ENCODE peak calls at places on chromosomes 11 and 22, in seven cellular contexts. One of them, this sample, is unnamed.

GRCh38 chr22:38177926-38178604 is 3.6 kb downstream of the PLA2G6 start:
- DNase-seq in iPS DF 6.9: no peak
- DNase-seq in left ventricle myocardium inferior: peak
- DNase-seq in endodermal cell: peak
- DNase-seq in SK-N-SH: no peak
- DNase-seq in right cardiac atrium: peak
- DNase-seq in left lung: no peak
- DNase-seq in this sample: peak

GRCh38 chr22:28585324-28585723 is 94.3 kb downstream of the TTC28 start:
- DNase-seq in iPS DF 6.9: no peak
- DNase-seq in right cardiac atrium: no peak
- DNase-seq in left ventricle myocardium inferior: no peak
- DNase-seq in endodermal cell: peak
- DNase-seq in left lung: peak
- DNase-seq in SK-N-SH: no peak
- DNase-seq in this sample: no peak

GRCh38 chr11:71212871-71213559 is 39.4 kb downstream of the SHANK2 start:
- DNase-seq in left ventricle myocardium inferior: peak
- DNase-seq in SK-N-SH: no peak
- DNase-seq in right cardiac atrium: no peak
- DNase-seq in iPS DF 6.9: no peak
- DNase-seq in left lung: no peak
- DNase-seq in endodermal cell: peak
- DNase-seq in this sample: peak

GRCh38 chr11:74936976-74937375 is 11.9 kb downstream of the XRRA1 start:
- DNase-seq in endodermal cell: no peak
- DNase-seq in left lung: no peak
- DNase-seq in right cardiac atrium: no peak
- DNase-seq in SK-N-SH: no peak
- DNase-seq in left ventricle myocardium inferior: no peak
- DNase-seq in iPS DF 6.9: no peak
- DNase-seq in this sample: no peak

GRCh38 chr11:75536786-75537629 is 11.3 kb upstream of the GDPD5 start:
- DNase-seq in endodermal cell: peak
- DNase-seq in iPS DF 6.9: no peak
- DNase-seq in left ventricle myocardium inferior: no peak
- DNase-seq in left lung: no peak
- DNase-seq in right cardiac atrium: no peak
- DNase-seq in SK-N-SH: no peak
- DNase-seq in this sample: no peak

GRCh38 chr22:26763633-26764295 is 106.4 kb downstream of the MIAT start:
- DNase-seq in endodermal cell: peak
- DNase-seq in SK-N-SH: no peak
- DNase-seq in left lung: no peak
- DNase-seq in left ventricle myocardium inferior: no peak
- DNase-seq in iPS DF 6.9: no peak
- DNase-seq in right cardiac atrium: no peak
- DNase-seq in this sample: peak

GRCh38 chr11:102676086-102676485 is 29.5 kb downstream of the MMP27 start:
- DNase-seq in SK-N-SH: no peak
- DNase-seq in right cardiac atrium: no peak
- DNase-seq in left lung: no peak
- DNase-seq in iPS DF 6.9: no peak
- DNase-seq in left ventricle myocardium inferior: no peak
- DNase-seq in endodermal cell: no peak
- DNase-seq in this sample: no peak

GRCh38 chr22:25095869-25096268 is 103.8 kb upstream of the CRYBB3 start:
- DNase-seq in iPS DF 6.9: no peak
- DNase-seq in left ventricle myocardium inferior: no peak
- DNase-seq in SK-N-SH: no peak
- DNase-seq in left lung: no peak
- DNase-seq in endodermal cell: no peak
- DNase-seq in right cardiac atrium: no peak
- DNase-seq in this sample: no peak

GRCh38 chr22:49417833-49418232 is 409.8 kb downstream of the BRD1 start:
- DNase-seq in left ventricle myocardium inferior: no peak
- DNase-seq in left lung: no peak
- DNase-seq in iPS DF 6.9: no peak
- DNase-seq in SK-N-SH: no peak
- DNase-seq in right cardiac atrium: no peak
- DNase-seq in endodermal cell: no peak
- DNase-seq in this sample: no peak

GRCh38 chr11:64752106-64752970 is 7.4 kb downstream of the PYGM start:
- DNase-seq in left ventricle myocardium inferior: no peak
- DNase-seq in endodermal cell: no peak
- DNase-seq in left lung: no peak
- DNase-seq in right cardiac atrium: no peak
- DNase-seq in iPS DF 6.9: no peak
- DNase-seq in SK-N-SH: no peak
- DNase-seq in this sample: no peak

GRCh38 chr11:93515438-93515837 is 27.8 kb downstream of the SMCO4 start:
- DNase-seq in left ventricle myocardium inferior: no peak
- DNase-seq in endodermal cell: no peak
- DNase-seq in right cardiac atrium: no peak
- DNase-seq in SK-N-SH: no peak
- DNase-seq in left lung: no peak
- DNase-seq in iPS DF 6.9: no peak
- DNase-seq in this sample: no peak

GRCh38 chr11:103880968-103881367 is 155.5 kb upstream of the DDI1 start:
- DNase-seq in SK-N-SH: no peak
- DNase-seq in left ventricle myocardium inferior: no peak
- DNase-seq in left lung: no peak
- DNase-seq in endodermal cell: no peak
- DNase-seq in right cardiac atrium: no peak
- DNase-seq in iPS DF 6.9: no peak
- DNase-seq in this sample: no peak

GRCh38 chr11:46281374-46281831 is 3.9 kb downstream of the CREB3L1 start:
- DNase-seq in right cardiac atrium: no peak
- DNase-seq in iPS DF 6.9: no peak
- DNase-seq in SK-N-SH: no peak
- DNase-seq in left ventricle myocardium inferior: no peak
- DNase-seq in endodermal cell: peak
- DNase-seq in left lung: no peak
- DNase-seq in this sample: no peak
- H3K27ac ChIP-seq in right cardiac atrium: no peak
- H3K27ac ChIP-seq in iPS DF 6.9: no peak
- H3K27ac ChIP-seq in SK-N-SH: peak
- H3K27ac ChIP-seq in left ventricle myocardium inferior: peak
- H3K27ac ChIP-seq in endodermal cell: no peak
- H3K27ac ChIP-seq in left lung: peak
- H3K27ac ChIP-seq in this sample: no peak

GRCh38 chr11:73387594-73388021 is 11.4 kb downstream of the RELT start:
- DNase-seq in right cardiac atrium: no peak
- DNase-seq in endodermal cell: peak
- DNase-seq in left lung: no peak
- DNase-seq in SK-N-SH: no peak
- DNase-seq in iPS DF 6.9: no peak
- DNase-seq in left ventricle myocardium inferior: no peak
- DNase-seq in this sample: no peak

GRCh38 chr11:73386568-73386967 is 10.4 kb downstream of the RELT start:
- DNase-seq in left lung: no peak
- DNase-seq in SK-N-SH: no peak
- DNase-seq in right cardiac atrium: no peak
- DNase-seq in endodermal cell: no peak
- DNase-seq in left ventricle myocardium inferior: no peak
- DNase-seq in iPS DF 6.9: no peak
- DNase-seq in this sample: no peak

GRCh38 chr11:73384871-73385692 is 8.9 kb downstream of the RELT start:
- DNase-seq in SK-N-SH: no peak
- DNase-seq in iPS DF 6.9: no peak
- DNase-seq in left lung: peak
- DNase-seq in left ventricle myocardium inferior: peak
- DNase-seq in endodermal cell: no peak
- DNase-seq in right cardiac atrium: peak
- DNase-seq in this sample: peak

GRCh38 chr11:73384531-73384870 is 8.3 kb downstream of the RELT start:
- DNase-seq in iPS DF 6.9: no peak
- DNase-seq in right cardiac atrium: no peak
- DNase-seq in left ventricle myocardium inferior: no peak
- DNase-seq in endodermal cell: no peak
- DNase-seq in SK-N-SH: no peak
- DNase-seq in left lung: no peak
- DNase-seq in this sample: no peak

GRCh38 chr11:73386026-73386425 is 9.8 kb downstream of the RELT start:
- DNase-seq in left lung: peak
- DNase-seq in SK-N-SH: no peak
- DNase-seq in endodermal cell: no peak
- DNase-seq in iPS DF 6.9: no peak
- DNase-seq in right cardiac atrium: no peak
- DNase-seq in left ventricle myocardium inferior: peak
- DNase-seq in this sample: no peak
- H3K4me3 ChIP-seq in left lung: no peak
- H3K4me3 ChIP-seq in SK-N-SH: no peak
- H3K4me3 ChIP-seq in endodermal cell: no peak
- H3K4me3 ChIP-seq in iPS DF 6.9: no peak
- H3K4me3 ChIP-seq in right cardiac atrium: no peak
- H3K4me3 ChIP-seq in left ventricle myocardium inferior: no peak
- H3K4me3 ChIP-seq in this sample: no peak

GRCh38 chr11:14722507-14722906 is 78.9 kb downstream of the PDE3B start:
- DNase-seq in SK-N-SH: no peak
- DNase-seq in right cardiac atrium: no peak
- DNase-seq in iPS DF 6.9: no peak
- DNase-seq in left ventricle myocardium inferior: no peak
- DNase-seq in endodermal cell: no peak
- DNase-seq in left lung: no peak
- DNase-seq in this sample: no peak
- H3K27ac ChIP-seq in SK-N-SH: no peak
- H3K27ac ChIP-seq in right cardiac atrium: no peak
- H3K27ac ChIP-seq in iPS DF 6.9: no peak
- H3K27ac ChIP-seq in left ventricle myocardium inferior: no peak
- H3K27ac ChIP-seq in endodermal cell: no peak
- H3K27ac ChIP-seq in left lung: no peak
- H3K27ac ChIP-seq in this sample: no peak

DNA sequence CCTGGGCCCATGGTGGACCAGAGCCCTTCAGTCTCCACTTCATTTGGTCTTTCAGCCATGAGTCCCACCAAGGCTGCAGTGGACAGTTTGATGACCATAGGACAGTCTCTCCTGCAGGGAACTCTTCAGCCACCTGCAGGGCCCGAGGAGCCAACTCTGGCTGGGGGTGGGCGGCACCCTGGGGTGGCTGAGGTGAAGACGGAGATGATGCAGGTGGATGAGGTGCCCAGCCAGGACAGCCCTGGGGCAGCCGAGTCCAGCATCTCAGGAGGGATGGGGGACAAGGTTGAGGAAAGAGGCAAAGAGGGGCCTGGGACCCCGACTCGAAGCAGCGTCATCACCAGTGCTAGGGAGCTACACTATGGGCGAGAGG is 4.3 kb downstream of the ZBTB16 start:
- DNase-seq in SK-N-SH: no peak
- DNase-seq in right cardiac atrium: no peak
- DNase-seq in iPS DF 6.9: no peak
- DNase-seq in left ventricle myocardium inferior: no peak
- DNase-seq in left lung: no peak
- DNase-seq in endodermal cell: no peak
- DNase-seq in this sample: no peak
- H3K4me3 ChIP-seq in SK-N-SH: no peak
- H3K4me3 ChIP-seq in right cardiac atrium: no peak
- H3K4me3 ChIP-seq in iPS DF 6.9: no peak
- H3K4me3 ChIP-seq in left ventricle myocardium inferior: peak
- H3K4me3 ChIP-seq in left lung: no peak
- H3K4me3 ChIP-seq in endodermal cell: no peak
- H3K4me3 ChIP-seq in this sample: no peak

DNA sequence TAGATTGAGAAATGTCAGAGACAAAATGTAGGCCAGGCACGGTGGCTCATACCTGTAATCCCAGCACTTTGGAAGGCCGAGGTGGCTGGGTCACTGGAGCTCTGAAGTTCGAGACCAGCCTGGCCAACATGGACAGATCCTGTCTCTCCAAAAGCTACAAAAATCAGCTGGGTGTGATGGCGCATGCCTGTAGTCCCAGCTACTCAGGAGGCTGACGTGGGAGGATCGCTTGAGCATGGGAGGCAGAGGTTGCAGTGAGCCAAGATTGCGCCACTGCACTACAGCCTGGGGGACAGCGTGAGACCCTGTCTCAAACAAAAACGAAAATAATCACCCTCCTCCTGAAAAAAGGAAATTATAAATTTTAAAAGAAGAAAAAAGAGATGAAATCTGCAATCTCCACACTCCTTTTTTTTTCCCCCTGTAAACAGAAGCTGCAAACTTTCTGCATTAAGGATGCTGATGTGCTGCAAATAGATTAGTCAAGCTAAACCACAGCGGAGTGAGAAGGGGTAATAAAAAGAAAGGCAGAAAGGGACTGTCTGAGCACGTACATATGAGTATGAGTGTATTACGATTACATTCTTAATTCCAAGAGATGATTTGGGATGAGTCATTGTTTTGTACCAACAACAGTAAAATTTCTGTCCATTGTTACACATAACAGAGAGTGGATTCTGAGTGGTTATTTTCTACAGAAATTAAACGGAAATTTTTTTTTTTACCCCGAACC is 87.3 kb downstream of the SIK3 start:
- DNase-seq in left lung: no peak
- DNase-seq in SK-N-SH: no peak
- DNase-seq in endodermal cell: peak
- DNase-seq in left ventricle myocardium inferior: no peak
- DNase-seq in right cardiac atrium: no peak
- DNase-seq in iPS DF 6.9: no peak
- DNase-seq in this sample: no peak
- H3K27ac ChIP-seq in left lung: no peak
- H3K27ac ChIP-seq in SK-N-SH: peak
- H3K27ac ChIP-seq in endodermal cell: no peak
- H3K27ac ChIP-seq in left ventricle myocardium inferior: no peak
- H3K27ac ChIP-seq in right cardiac atrium: no peak
- H3K27ac ChIP-seq in iPS DF 6.9: no peak
- H3K27ac ChIP-seq in this sample: no peak

GRCh38 chr11:68750197-68750987 is 928 bp downstream of the TESMIN start:
- DNase-seq in endodermal cell: peak
- DNase-seq in left lung: peak
- DNase-seq in iPS DF 6.9: no peak
- DNase-seq in SK-N-SH: no peak
- DNase-seq in right cardiac atrium: no peak
- DNase-seq in left ventricle myocardium inferior: no peak
- DNase-seq in this sample: peak
- H3K4me3 ChIP-seq in endodermal cell: no peak
- H3K4me3 ChIP-seq in left lung: no peak
- H3K4me3 ChIP-seq in iPS DF 6.9: peak
- H3K4me3 ChIP-seq in SK-N-SH: no peak
- H3K4me3 ChIP-seq in right cardiac atrium: no peak
- H3K4me3 ChIP-seq in left ventricle myocardium inferior: peak
- H3K4me3 ChIP-seq in this sample: no peak